ENCODE peak calls at places on chromosomes 1 and 21, in seven cellular contexts. One of them, this sample, is unnamed.

GRCh38 chr1:64484651-64485050 is 14.7 kb downstream of the CACHD1 start:
- DNase-seq in cortex of kidney: no peak
- DNase-seq in H1: no peak
- DNase-seq in dorsolateral prefrontal cortex: no peak
- DNase-seq in fibroblast of lung: peak
- DNase-seq in mammary epithelial cell: no peak
- DNase-seq in BE2C: no peak
- DNase-seq in this sample: no peak

GRCh38 chr1:156540955-156541354 is 31.4 kb downstream of the IQGAP3 start:
- DNase-seq in dorsolateral prefrontal cortex: no peak
- DNase-seq in cortex of kidney: no peak
- DNase-seq in fibroblast of lung: no peak
- DNase-seq in H1: no peak
- DNase-seq in mammary epithelial cell: no peak
- DNase-seq in BE2C: no peak
- DNase-seq in this sample: no peak

GRCh38 chr21:45719177-45719802 is 75.8 kb downstream of the PCBP3 start:
- DNase-seq in dorsolateral prefrontal cortex: no peak
- DNase-seq in H1: no peak
- DNase-seq in mammary epithelial cell: no peak
- DNase-seq in fibroblast of lung: no peak
- DNase-seq in BE2C: no peak
- DNase-seq in cortex of kidney: no peak
- DNase-seq in this sample: no peak

GRCh38 chr1:26290061-26290415 is 10.2 kb downstream of the SH3BGRL3 start:
- DNase-seq in mammary epithelial cell: no peak
- DNase-seq in H1: no peak
- DNase-seq in BE2C: no peak
- DNase-seq in fibroblast of lung: no peak
- DNase-seq in dorsolateral prefrontal cortex: no peak
- DNase-seq in cortex of kidney: no peak
- DNase-seq in this sample: no peak

GRCh38 chr21:17782051-17782450 is 37.1 kb downstream of the C21orf91 start:
- DNase-seq in dorsolateral prefrontal cortex: no peak
- DNase-seq in H1: no peak
- DNase-seq in cortex of kidney: no peak
- DNase-seq in mammary epithelial cell: no peak
- DNase-seq in fibroblast of lung: no peak
- DNase-seq in BE2C: no peak
- DNase-seq in this sample: no peak

GRCh38 chr1:152902676-152903075 is 5.7 kb upstream of the IVL start:
- DNase-seq in mammary epithelial cell: no peak
- DNase-seq in H1: no peak
- DNase-seq in fibroblast of lung: no peak
- DNase-seq in BE2C: no peak
- DNase-seq in cortex of kidney: no peak
- DNase-seq in dorsolateral prefrontal cortex: no peak
- DNase-seq in this sample: no peak

GRCh38 chr1:36199934-36200741 is 24.1 kb upstream of the THRAP3 start:
- DNase-seq in BE2C: no peak
- DNase-seq in fibroblast of lung: peak
- DNase-seq in cortex of kidney: no peak
- DNase-seq in mammary epithelial cell: peak
- DNase-seq in dorsolateral prefrontal cortex: peak
- DNase-seq in H1: no peak
- DNase-seq in this sample: no peak

GRCh38 chr1:42340898-42341297 is 5.9 kb upstream of the FOXJ3 start:
- DNase-seq in mammary epithelial cell: no peak
- DNase-seq in cortex of kidney: no peak
- DNase-seq in H1: no peak
- DNase-seq in BE2C: no peak
- DNase-seq in fibroblast of lung: no peak
- DNase-seq in dorsolateral prefrontal cortex: no peak
- DNase-seq in this sample: no peak

GRCh38 chr1:220113136-220113695 is 19.3 kb downstream of the IARS2 start:
- DNase-seq in fibroblast of lung: peak
- DNase-seq in H1: no peak
- DNase-seq in cortex of kidney: no peak
- DNase-seq in dorsolateral prefrontal cortex: no peak
- DNase-seq in mammary epithelial cell: peak
- DNase-seq in BE2C: peak
- DNase-seq in this sample: no peak

GRCh38 chr1:75720325-75720724 is 4.2 kb upstream of the ACADM start:
- DNase-seq in cortex of kidney: no peak
- DNase-seq in dorsolateral prefrontal cortex: no peak
- DNase-seq in BE2C: no peak
- DNase-seq in mammary epithelial cell: no peak
- DNase-seq in H1: no peak
- DNase-seq in fibroblast of lung: no peak
- DNase-seq in this sample: no peak

GRCh38 chr1:116375884-116376733 is 3.1 kb downstream of the ATP1A1 start:
- DNase-seq in dorsolateral prefrontal cortex: peak
- DNase-seq in H1: no peak
- DNase-seq in BE2C: peak
- DNase-seq in mammary epithelial cell: peak
- DNase-seq in fibroblast of lung: peak
- DNase-seq in cortex of kidney: no peak
- DNase-seq in this sample: no peak

GRCh38 chr1:184632415-184633175 is 122.1 kb downstream of the EDEM3 start:
- DNase-seq in mammary epithelial cell: peak
- DNase-seq in fibroblast of lung: no peak
- DNase-seq in BE2C: no peak
- DNase-seq in dorsolateral prefrontal cortex: no peak
- DNase-seq in H1: no peak
- DNase-seq in cortex of kidney: no peak
- DNase-seq in this sample: no peak

GRCh38 chr1:33686551-33686950 is 177.3 kb upstream of the HMGB4 start:
- DNase-seq in cortex of kidney: no peak
- DNase-seq in fibroblast of lung: no peak
- DNase-seq in mammary epithelial cell: no peak
- DNase-seq in dorsolateral prefrontal cortex: no peak
- DNase-seq in BE2C: no peak
- DNase-seq in H1: no peak
- DNase-seq in this sample: no peak

This sample was measured in activated T-helper 9 cell treated with anti-CD3 and anti-CD28 coated beads, Interleukin-2, amount 50 U/mL, for 16 hours.